ENCODE peak calls at places on chromosomes 6 and 20, in seven cellular contexts. One of them, this sample, is unnamed.

GRCh38 chr6:21906826-21907225 is 313.3 kb downstream of the SOX4 start:
- DNase-seq in retinal pigment epithelial cell: no peak
- DNase-seq in fibroblast of lung: no peak
- DNase-seq in hepatocyte: no peak
- DNase-seq in DND-41: no peak
- DNase-seq in cardiac fibroblast: no peak
- DNase-seq in heart left ventricle: no peak
- DNase-seq in this sample: no peak

GRCh38 chr6:40489798-40490197 is 97.4 kb downstream of the LRFN2 start:
- DNase-seq in retinal pigment epithelial cell: no peak
- DNase-seq in fibroblast of lung: no peak
- DNase-seq in hepatocyte: no peak
- DNase-seq in DND-41: no peak
- DNase-seq in cardiac fibroblast: no peak
- DNase-seq in heart left ventricle: no peak
- DNase-seq in this sample: no peak

GRCh38 chr6:97841763-97842162 is 558.7 kb upstream of the MMS22L start:
- DNase-seq in retinal pigment epithelial cell: no peak
- DNase-seq in fibroblast of lung: peak; percentile 5
- DNase-seq in hepatocyte: no peak
- DNase-seq in DND-41: no peak
- DNase-seq in cardiac fibroblast: no peak
- DNase-seq in heart left ventricle: no peak
- DNase-seq in this sample: no peak

GRCh38 chr6:18323935-18324707 is 59.8 kb upstream of the DEK start:
- DNase-seq in retinal pigment epithelial cell: no peak
- DNase-seq in fibroblast of lung: peak; percentile 68
- DNase-seq in hepatocyte: peak; percentile 77
- DNase-seq in DND-41: peak; percentile 8
- DNase-seq in cardiac fibroblast: peak; percentile 74
- DNase-seq in heart left ventricle: no peak
- DNase-seq in this sample: no peak

GRCh38 chr6:13574571-13575376 is at the start of gene SIRT5:
- DNase-seq in retinal pigment epithelial cell: peak; percentile 68
- DNase-seq in fibroblast of lung: peak; percentile 73
- DNase-seq in hepatocyte: peak; percentile 88
- DNase-seq in DND-41: no peak
- DNase-seq in cardiac fibroblast: peak; percentile 82
- DNase-seq in heart left ventricle: peak; percentile 90
- DNase-seq in this sample: peak; percentile 93

GRCh38 chr6:148934534-148934933 is 187.7 kb downstream of the UST start:
- DNase-seq in retinal pigment epithelial cell: no peak
- DNase-seq in fibroblast of lung: peak; percentile 40
- DNase-seq in hepatocyte: no peak
- DNase-seq in DND-41: no peak
- DNase-seq in cardiac fibroblast: peak; percentile 69
- DNase-seq in heart left ventricle: no peak
- DNase-seq in this sample: peak; percentile 23

GRCh38 chr6:22421187-22421586 is 124.4 kb upstream of the PRL start:
- DNase-seq in retinal pigment epithelial cell: no peak
- DNase-seq in fibroblast of lung: no peak
- DNase-seq in hepatocyte: no peak
- DNase-seq in DND-41: no peak
- DNase-seq in cardiac fibroblast: peak; percentile 80
- DNase-seq in heart left ventricle: no peak
- DNase-seq in this sample: no peak

GRCh38 chr6:30029587-30029986 is 31.5 kb upstream of the POLR1H start:
- DNase-seq in retinal pigment epithelial cell: no peak
- DNase-seq in fibroblast of lung: no peak
- DNase-seq in hepatocyte: no peak
- DNase-seq in DND-41: no peak
- DNase-seq in cardiac fibroblast: no peak
- DNase-seq in heart left ventricle: no peak
- DNase-seq in this sample: no peak

GRCh38 chr6:13068558-13069210 is 259.7 kb downstream of the TBC1D7 start:
- DNase-seq in retinal pigment epithelial cell: no peak
- DNase-seq in fibroblast of lung: no peak
- DNase-seq in hepatocyte: no peak
- DNase-seq in DND-41: no peak
- DNase-seq in cardiac fibroblast: no peak
- DNase-seq in heart left ventricle: no peak
- DNase-seq in this sample: no peak

GRCh38 chr20:32536861-32537656 is 48.1 kb downstream of the NOL4L start:
- DNase-seq in retinal pigment epithelial cell: no peak
- DNase-seq in fibroblast of lung: no peak
- DNase-seq in hepatocyte: peak; percentile 89
- DNase-seq in DND-41: peak; percentile 78
- DNase-seq in cardiac fibroblast: no peak
- DNase-seq in heart left ventricle: peak; percentile 72
- DNase-seq in this sample: peak; percentile 91

GRCh38 chr6:162708971-162709370 is 18.6 kb downstream of the PRKN start:
- DNase-seq in retinal pigment epithelial cell: no peak
- DNase-seq in fibroblast of lung: no peak
- DNase-seq in hepatocyte: peak; percentile 26
- DNase-seq in DND-41: no peak
- DNase-seq in cardiac fibroblast: no peak
- DNase-seq in heart left ventricle: no peak
- DNase-seq in this sample: no peak

GRCh38 chr6:157644043-157644810 is 178.8 kb upstream of the SNX9 start:
- DNase-seq in retinal pigment epithelial cell: no peak
- DNase-seq in fibroblast of lung: peak; percentile 37
- DNase-seq in hepatocyte: no peak
- DNase-seq in DND-41: peak; percentile 8
- DNase-seq in cardiac fibroblast: peak; percentile 11
- DNase-seq in heart left ventricle: no peak
- DNase-seq in this sample: no peak

GRCh38 chr6:170438861-170439260 is 114.2 kb downstream of the PSMB1 start:
- DNase-seq in retinal pigment epithelial cell: no peak
- DNase-seq in fibroblast of lung: no peak
- DNase-seq in hepatocyte: no peak
- DNase-seq in DND-41: no peak
- DNase-seq in cardiac fibroblast: no peak
- DNase-seq in heart left ventricle: no peak
- DNase-seq in this sample: no peak

GRCh38 chr6:37807656-37808055 is 11.9 kb upstream of the ZFAND3 start:
- DNase-seq in retinal pigment epithelial cell: no peak
- DNase-seq in fibroblast of lung: no peak
- DNase-seq in hepatocyte: no peak
- DNase-seq in DND-41: no peak
- DNase-seq in cardiac fibroblast: no peak
- DNase-seq in heart left ventricle: no peak
- DNase-seq in this sample: no peak

GRCh38 chr6:5135783-5136376 is 50.7 kb downstream of the PPP1R3G start:
- DNase-seq in retinal pigment epithelial cell: no peak
- DNase-seq in fibroblast of lung: peak; percentile 28
- DNase-seq in hepatocyte: no peak
- DNase-seq in DND-41: peak; percentile 56
- DNase-seq in cardiac fibroblast: peak; percentile 69
- DNase-seq in heart left ventricle: no peak
- DNase-seq in this sample: no peak

GRCh38 chr6:41122373-41122772 is 31.8 kb downstream of the TREML1 start:
- DNase-seq in retinal pigment epithelial cell: no peak
- DNase-seq in fibroblast of lung: no peak
- DNase-seq in hepatocyte: no peak
- DNase-seq in DND-41: no peak
- DNase-seq in cardiac fibroblast: peak; percentile 28
- DNase-seq in heart left ventricle: no peak
- DNase-seq in this sample: no peak

GRCh38 chr20:49037962-49038387 is 8.1 kb upstream of the CSE1L start:
- DNase-seq in retinal pigment epithelial cell: no peak
- DNase-seq in fibroblast of lung: no peak
- DNase-seq in hepatocyte: no peak
- DNase-seq in DND-41: no peak
- DNase-seq in cardiac fibroblast: peak; percentile 6
- DNase-seq in heart left ventricle: no peak
- DNase-seq in this sample: no peak

GRCh38 chr20:34575756-34576155 is 17.2 kb downstream of the MAP1LC3A start:
- DNase-seq in retinal pigment epithelial cell: no peak
- DNase-seq in fibroblast of lung: no peak
- DNase-seq in hepatocyte: no peak
- DNase-seq in DND-41: no peak
- DNase-seq in cardiac fibroblast: no peak
- DNase-seq in heart left ventricle: no peak
- DNase-seq in this sample: no peak
- TF ChIP-seq CTCF in retinal pigment epithelial cell: no peak
- TF ChIP-seq CTCF in fibroblast of lung: no peak
- TF ChIP-seq CTCF in hepatocyte: no peak
- TF ChIP-seq CTCF in DND-41: no peak
- TF ChIP-seq CTCF in cardiac fibroblast: no peak
- TF ChIP-seq CTCF in heart left ventricle: no peak
- TF ChIP-seq CTCF in this sample: no peak

GRCh38 chr6:27889628-27890315 is 22.4 kb downstream of the OR2B2 start:
- DNase-seq in retinal pigment epithelial cell: no peak
- DNase-seq in fibroblast of lung: no peak
- DNase-seq in hepatocyte: no peak
- DNase-seq in DND-41: peak; percentile 73
- DNase-seq in cardiac fibroblast: peak; percentile 8
- DNase-seq in heart left ventricle: no peak
- DNase-seq in this sample: no peak
- H3K4me3 ChIP-seq in retinal pigment epithelial cell: peak overlapping the region; percentile 58
- H3K4me3 ChIP-seq in fibroblast of lung: peak overlapping the region; percentile 98
- H3K4me3 ChIP-seq in hepatocyte: peak overlapping the region; percentile 34
- H3K4me3 ChIP-seq in DND-41: peak overlapping the region; percentile 30
- H3K4me3 ChIP-seq in cardiac fibroblast: peak overlapping the region; percentile 45
- H3K4me3 ChIP-seq in heart left ventricle: no peak overlapping the region
- H3K4me3 ChIP-seq in this sample: peak overlapping the region; percentile 36

GRCh38 chr6:51934098-51934497 is 153.3 kb downstream of the PKHD1 start:
- DNase-seq in retinal pigment epithelial cell: no peak
- DNase-seq in fibroblast of lung: no peak
- DNase-seq in hepatocyte: no peak
- DNase-seq in DND-41: no peak
- DNase-seq in cardiac fibroblast: peak; percentile 0
- DNase-seq in heart left ventricle: no peak
- DNase-seq in this sample: no peak
- TF ChIP-seq CTCF in retinal pigment epithelial cell: peak; percentile 15
- TF ChIP-seq CTCF in fibroblast of lung: peak; percentile 11
- TF ChIP-seq CTCF in hepatocyte: no peak
- TF ChIP-seq CTCF in DND-41: peak; percentile 38
- TF ChIP-seq CTCF in cardiac fibroblast: no peak
- TF ChIP-seq CTCF in heart left ventricle: no peak
- TF ChIP-seq CTCF in this sample: no peak

GRCh38 chr6:134170844-134171243 is 118.4 kb upstream of the SLC2A12 start:
- DNase-seq in retinal pigment epithelial cell: no peak
- DNase-seq in fibroblast of lung: peak; percentile 20
- DNase-seq in hepatocyte: no peak
- DNase-seq in DND-41: no peak
- DNase-seq in cardiac fibroblast: peak; percentile 58
- DNase-seq in heart left ventricle: no peak
- DNase-seq in this sample: no peak
- H3K4me3 ChIP-seq in retinal pigment epithelial cell: peak overlapping the region; percentile 99
- H3K4me3 ChIP-seq in fibroblast of lung: no peak overlapping the region
- H3K4me3 ChIP-seq in hepatocyte: no peak overlapping the region
- H3K4me3 ChIP-seq in DND-41: no peak overlapping the region
- H3K4me3 ChIP-seq in cardiac fibroblast: peak overlapping the region; percentile 69
- H3K4me3 ChIP-seq in heart left ventricle: peak overlapping the region; percentile 20
- H3K4me3 ChIP-seq in this sample: no peak overlapping the region

GRCh38 chr6:43171284-43172126 is 436 bp downstream of the SRF start:
- DNase-seq in retinal pigment epithelial cell: no peak
- DNase-seq in fibroblast of lung: no peak
- DNase-seq in hepatocyte: peak; percentile 57
- DNase-seq in DND-41: no peak
- DNase-seq in cardiac fibroblast: no peak
- DNase-seq in heart left ventricle: peak; percentile 75
- DNase-seq in this sample: peak; percentile 22
- TF ChIP-seq CTCF in retinal pigment epithelial cell: peak; percentile 51
- TF ChIP-seq CTCF in fibroblast of lung: no peak
- TF ChIP-seq CTCF in hepatocyte: peak; percentile 60
- TF ChIP-seq CTCF in DND-41: peak; percentile 66
- TF ChIP-seq CTCF in cardiac fibroblast: peak; percentile 24
- TF ChIP-seq CTCF in heart left ventricle: peak; percentile 5
- TF ChIP-seq CTCF in this sample: peak; percentile 46

DNA sequence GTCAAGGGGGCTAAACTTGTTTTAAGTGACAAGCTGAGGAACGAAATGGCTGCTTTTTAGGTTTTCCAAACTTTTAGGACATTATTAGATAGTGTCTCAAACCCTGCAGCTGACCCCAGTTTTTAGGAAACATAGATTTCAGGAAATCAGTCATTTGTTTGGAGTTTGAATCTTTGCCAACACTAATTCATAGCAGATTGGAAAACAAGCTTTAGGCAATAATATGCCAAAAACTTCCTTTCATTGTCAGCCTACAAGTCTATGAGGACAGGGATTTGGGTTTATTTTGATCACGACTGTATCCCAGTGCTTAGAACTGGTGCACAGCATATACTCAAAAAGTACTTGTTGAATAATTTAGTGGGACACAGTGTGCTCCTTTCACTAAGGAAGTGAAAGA is 123.2 kb downstream of the TINAG start:
- DNase-seq in retinal pigment epithelial cell: no peak
- DNase-seq in fibroblast of lung: peak; percentile 56
- DNase-seq in hepatocyte: no peak
- DNase-seq in DND-41: no peak
- DNase-seq in cardiac fibroblast: peak; percentile 21
- DNase-seq in heart left ventricle: no peak
- DNase-seq in this sample: no peak
- H3K4me3 ChIP-seq in retinal pigment epithelial cell: no peak overlapping the region
- H3K4me3 ChIP-seq in fibroblast of lung: no peak overlapping the region
- H3K4me3 ChIP-seq in hepatocyte: no peak overlapping the region
- H3K4me3 ChIP-seq in DND-41: no peak overlapping the region
- H3K4me3 ChIP-seq in cardiac fibroblast: no peak overlapping the region
- H3K4me3 ChIP-seq in heart left ventricle: no peak overlapping the region
- H3K4me3 ChIP-seq in this sample: no peak overlapping the region

DNA sequence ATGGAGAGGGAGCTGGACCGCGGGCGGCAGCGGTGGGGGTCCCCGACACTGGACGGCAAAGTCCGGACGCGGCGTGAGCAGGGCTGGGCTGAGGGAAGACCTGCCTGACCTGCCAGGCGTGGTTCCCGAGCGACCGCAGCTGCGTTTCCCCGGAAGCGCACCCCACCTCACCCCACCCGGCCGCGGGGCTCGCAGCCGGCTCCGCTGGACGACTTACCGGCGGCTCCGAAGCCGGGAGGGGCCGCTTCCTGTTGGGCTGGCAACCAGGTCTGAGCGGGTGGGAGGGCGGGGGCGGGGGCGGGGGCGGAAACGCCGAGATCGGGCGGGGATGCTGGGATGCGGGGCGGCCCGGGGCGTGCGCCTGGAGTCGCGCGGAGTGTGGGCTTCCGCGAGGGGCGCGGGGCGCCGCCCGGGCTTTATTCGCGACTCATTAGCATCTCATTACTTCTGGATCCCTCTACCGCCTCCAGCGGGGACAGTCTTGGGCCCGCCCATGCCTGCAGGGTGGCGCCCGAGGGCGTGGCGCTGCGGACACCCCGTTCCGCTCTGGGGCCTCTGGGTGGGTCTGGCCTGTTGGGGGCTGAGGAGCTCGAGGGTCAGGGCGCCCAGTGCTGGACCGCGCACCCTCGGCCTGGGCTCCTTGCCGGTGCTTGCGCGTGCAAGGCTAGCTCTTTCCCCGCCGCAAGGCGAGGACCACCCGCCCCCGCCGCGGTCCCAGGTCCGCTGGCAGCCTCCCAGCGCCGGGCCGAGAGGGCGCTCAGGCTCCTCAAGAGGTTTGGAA is at the start of gene MICAL1:
- DNase-seq in retinal pigment epithelial cell: no peak
- DNase-seq in fibroblast of lung: peak; percentile 53
- DNase-seq in hepatocyte: peak; percentile 84
- DNase-seq in DND-41: peak; percentile 83
- DNase-seq in cardiac fibroblast: peak; percentile 58
- DNase-seq in heart left ventricle: peak; percentile 86
- DNase-seq in this sample: peak; percentile 90
- TF ChIP-seq CTCF in retinal pigment epithelial cell: peak; percentile 38
- TF ChIP-seq CTCF in fibroblast of lung: peak; percentile 27
- TF ChIP-seq CTCF in hepatocyte: peak; percentile 26
- TF ChIP-seq CTCF in DND-41: peak; percentile 50
- TF ChIP-seq CTCF in cardiac fibroblast: peak; percentile 36
- TF ChIP-seq CTCF in heart left ventricle: peak; percentile 17
- TF ChIP-seq CTCF in this sample: no peak